ENCODE peak calls at places on chromosomes 16 and 17, in eight cellular contexts. R is BJ; S is naive thymus-derived CD4-positive, alpha-beta T cell; N is stomach; P is WERI-Rb-1; A is GM23338; M is cardiac muscle cell; Y is heart left ventricle. G is an unnamed sample.

GRCh38 chr17:81217531-81217930 is 5.2 kb downstream of the CEP131 start:
- DNase-seq in R (no peak), S (no peak), N (no peak), P (no peak), A (no peak), M (no peak), Y (no peak), G (no peak)

GRCh38 chr17:19464033-19465026 is 53.3 kb downstream of the RNF112 start:
- DNase-seq in R (no peak), S (no peak), N (peak; percentile 35), P (no peak), A (no peak), M (no peak), Y (no peak), G (peak; percentile 48)

GRCh38 chr17:38605230-38605851 is 411 bp downstream of the SRCIN1 start:
- DNase-seq in R (no peak), S (no peak), N (no peak), P (no peak), A (peak; percentile 82), M (no peak), Y (no peak), G (no peak)

GRCh38 chr16:84581161-84581560 is 36.7 kb downstream of the COTL1 start:
- DNase-seq in R (no peak), S (no peak), N (no peak), P (no peak), A (no peak), M (no peak), Y (peak; percentile 3), G (no peak)

GRCh38 chr17:19022128-19022527 is 17.6 kb upstream of the FAM83G start:
- DNase-seq in R (no peak), S (no peak), N (no peak), P (no peak), A (no peak), M (no peak), Y (peak; percentile 7), G (no peak)

GRCh38 chr17:951388-952132 is 28.0 kb downstream of the NXN start:
- DNase-seq in R (no peak), S (no peak), N (no peak), P (no peak), A (peak; percentile 85), M (peak; percentile 76), Y (no peak), G (no peak)

GRCh38 chr16:11394593-11394960 is 49.3 kb downstream of the RMI2 start:
- DNase-seq in R (no peak), S (no peak), N (no peak), P (no peak), A (no peak), M (no peak), Y (no peak), G (no peak)

GRCh38 chr16:1193143-1193824 is 31.8 kb downstream of the TPSG1 start:
- DNase-seq in R (no peak), S (no peak), N (no peak), P (no peak), A (no peak), M (no peak), Y (no peak), G (no peak)

GRCh38 chr17:61486135-61487120 is 34.2 kb downstream of the TBX4 start:
- DNase-seq in R (no peak), S (no peak), N (peak; percentile 14), P (peak; percentile 10), A (peak; percentile 37), M (no peak), Y (no peak), G (no peak)

GRCh38 chr17:63701477-63702222 is 1.7 kb upstream of the LIMD2 start:
- DNase-seq in R (no peak), S (peak; percentile 62), N (peak; percentile 41), P (no peak), A (no peak), M (no peak), Y (no peak), G (no peak)

GRCh38 chr16:85296859-85297698 is 184.8 kb upstream of the CIBAR2 start:
- DNase-seq in R (no peak), S (peak; percentile 64), N (peak; percentile 63), P (peak; percentile 40), A (peak; percentile 71), M (peak; percentile 28), Y (no peak), G (no peak)

GRCh38 chr16:75287708-75288107 is 36.3 kb upstream of the BCAR1 start:
- DNase-seq in R (no peak), S (no peak), N (no peak), P (no peak), A (no peak), M (no peak), Y (no peak), G (no peak)

GRCh38 chr17:35774499-35774898 is 13.8 kb downstream of the C17orf50 start:
- DNase-seq in R (no peak), S (no peak), N (peak; percentile 77), P (no peak), A (no peak), M (peak; percentile 73), Y (peak; percentile 47), G (no peak)

GRCh38 chr16:4273858-4274291 is 1.1 kb upstream of the TFAP4 start:
- DNase-seq in R (no peak), S (no peak), N (peak; percentile 62), P (peak; percentile 67), A (peak; percentile 94), M (peak; percentile 64), Y (peak; percentile 77), G (no peak)

GRCh38 chr17:63399316-63399715 is 46.8 kb downstream of the CYB561 start:
- DNase-seq in R (peak; percentile 41), S (no peak), N (no peak), P (no peak), A (no peak), M (peak; percentile 66), Y (no peak), G (no peak)

DNA sequence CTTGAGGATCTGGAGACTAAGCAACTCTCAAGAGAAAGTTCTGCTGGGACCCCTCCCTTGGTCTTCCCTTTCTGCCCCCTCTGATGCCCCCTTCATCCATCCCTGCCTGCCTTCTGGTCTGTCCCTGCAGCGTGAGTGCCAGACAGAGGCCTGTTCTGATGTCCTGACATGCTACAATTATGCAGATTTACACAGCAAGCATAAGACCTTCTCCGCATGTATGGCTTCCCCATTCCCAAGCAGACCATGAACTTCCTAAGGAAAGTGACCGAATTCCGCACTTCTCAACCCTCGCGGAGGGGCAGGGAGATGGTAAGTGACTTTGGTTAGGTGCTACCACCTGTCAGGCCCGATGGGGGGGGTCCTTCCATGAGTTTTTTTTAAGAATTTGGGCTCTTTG is 150.1 kb upstream of the SDK2 start:
- DNase-seq in R (no peak), S (no peak), N (no peak), P (no peak), A (no peak), M (no peak), Y (no peak), G (no peak)
- H3K4me3 ChIP-seq in R (no peak overlapping the region), S (no peak overlapping the region), N (no peak overlapping the region), P (no peak overlapping the region), A (no peak overlapping the region), M (no peak overlapping the region), Y (no peak overlapping the region), G (no peak overlapping the region)

GRCh38 chr16:31332544-31332943 is 22.4 kb upstream of the ITGAX start:
- DNase-seq in R (no peak), S (no peak), N (no peak), P (no peak), A (no peak), M (no peak), Y (no peak), G (no peak)

GRCh38 chr16:31329671-31330552 is 25.1 kb upstream of the ITGAX start:
- DNase-seq in R (no peak), S (no peak), N (no peak), P (no peak), A (peak; percentile 41), M (no peak), Y (no peak), G (no peak)

GRCh38 chr16:31331141-31331764 is 23.7 kb upstream of the ITGAX start:
- DNase-seq in R (no peak), S (no peak), N (no peak), P (no peak), A (peak; percentile 67), M (no peak), Y (no peak), G (no peak)

GRCh38 chr16:31331807-31332301 is 23.1 kb upstream of the ITGAX start:
- DNase-seq in R (no peak), S (no peak), N (no peak), P (no peak), A (no peak), M (no peak), Y (no peak), G (no peak)

DNA sequence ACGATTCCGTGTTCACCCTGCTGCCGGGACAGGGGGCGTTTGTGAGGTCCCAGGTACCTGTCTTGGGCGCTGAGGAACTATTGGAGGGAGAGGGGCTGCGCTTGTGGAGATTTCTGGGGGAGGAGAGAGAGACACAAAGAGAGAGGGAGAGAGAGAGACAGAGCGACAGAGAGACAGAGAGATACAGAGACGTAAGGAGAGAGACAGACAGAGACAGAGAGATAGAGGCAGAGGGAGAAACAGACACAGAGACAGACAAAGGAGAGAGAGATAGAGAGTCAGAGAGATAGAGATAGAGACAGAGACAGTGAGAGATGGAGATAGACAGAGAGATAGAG is 24.5 kb upstream of the ITGAX start:
- DNase-seq in R (no peak), S (no peak), N (no peak), P (no peak), A (peak; percentile 29), M (no peak), Y (no peak), G (no peak)
- H3K27me3 ChIP-seq in R (peaks cover 17% of the 10 kb centered on the region), S (no peaks in the 10 kb centered on the region), N (no peaks in the 10 kb centered on the region), P (peaks cover 80% of the 10 kb centered on the region), A (peaks cover 39% of the 10 kb centered on the region), M (peaks cover 44% of the 10 kb centered on the region), Y (peaks cover 13% of the 10 kb centered on the region), G (peaks cover 38% of the 10 kb centered on the region)

DNA sequence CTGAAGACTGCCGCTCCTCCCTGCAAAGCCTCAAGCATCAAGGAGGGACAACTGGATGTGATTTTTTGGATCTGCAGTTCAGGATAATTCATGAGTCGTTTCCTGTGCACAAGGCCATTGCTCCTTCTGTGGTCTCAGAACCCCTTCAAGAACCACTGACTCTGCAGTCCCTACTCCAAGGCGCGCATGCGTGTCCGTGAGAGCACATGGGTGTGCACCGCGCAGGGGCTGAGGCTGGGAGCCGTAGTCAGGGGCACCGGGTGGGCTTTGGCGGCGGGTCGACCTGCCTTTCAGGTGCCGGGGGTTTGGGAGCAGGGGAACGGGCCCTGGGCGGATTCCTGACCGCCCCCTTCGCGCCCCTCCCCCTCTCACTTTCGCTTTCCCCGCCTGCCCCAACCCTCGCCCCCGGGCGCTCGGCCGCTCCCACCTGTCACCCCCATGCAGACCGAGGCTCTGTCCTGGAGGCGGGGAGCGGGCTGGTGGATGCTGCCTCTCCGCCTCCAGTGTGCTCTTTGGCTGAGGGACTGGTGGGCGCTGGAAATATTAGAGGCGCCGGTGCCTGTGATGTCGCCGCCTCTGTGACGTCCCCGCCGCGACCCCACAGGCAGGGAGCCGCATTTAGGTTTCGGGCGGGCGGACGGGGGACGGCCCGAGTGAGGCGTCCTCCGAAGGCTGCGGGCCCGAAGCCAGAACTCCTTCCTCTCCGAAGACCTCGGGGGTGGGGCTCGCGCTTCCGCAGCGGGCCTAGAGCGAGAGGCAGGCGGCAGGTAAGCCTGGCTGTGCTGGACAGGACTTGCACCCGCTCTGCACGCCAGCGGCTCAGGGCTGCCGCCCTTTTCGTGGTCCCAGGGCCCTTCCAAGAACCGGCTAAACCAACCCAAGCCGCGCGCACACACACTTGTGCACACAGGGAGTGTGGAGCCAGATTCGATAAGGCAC is at the start of gene SPATA32:
- DNase-seq in R (no peak), S (peak; percentile 63), N (peak; percentile 73), P (no peak), A (peak; percentile 88), M (peak; percentile 43), Y (peak; percentile 70), G (no peak)
- H3K4me3 ChIP-seq in R (peak within 1 kb of the TSS; percentile 26), S (peak within 1 kb of the TSS; percentile 52), N (peak within 1 kb of the TSS; percentile 73), P (no peak within 1 kb of the TSS), A (peak within 1 kb of the TSS; percentile 77), M (peak within 1 kb of the TSS; percentile 40), Y (peak within 1 kb of the TSS; percentile 63), G (peak within 1 kb of the TSS; percentile 68)

GRCh38 chr17:50558091-50558490 is 2.4 kb upstream of the CACNA1G start:
- DNase-seq in R (no peak), S (no peak), N (no peak), P (no peak), A (no peak), M (no peak), Y (no peak), G (no peak)
- H3K27me3 ChIP-seq in R (peaks cover 34% of the 10 kb centered on the region), S (peaks cover 22% of the 10 kb centered on the region), N (peaks cover 6% of the 10 kb centered on the region), P (no peaks in the 10 kb centered on the region), A (peaks cover 52% of the 10 kb centered on the region), M (peaks cover 43% of the 10 kb centered on the region), Y (peaks cover 26% of the 10 kb centered on the region), G (no peaks in the 10 kb centered on the region)

G was measured in dorsolateral prefrontal cortex.